ENCODE peak calls at places on chromosome 14, in six cellular contexts. One of them, this sample, is unnamed.

GRCh38 chr14:49893309-49894213 is 679 bp downstream of the ARF6 start:
- DNase-seq in HepG2: no peak
- DNase-seq in IMR-90: no peak
- DNase-seq in GM12878: no peak
- DNase-seq in K562: peak
- DNase-seq in A549: peak
- DNase-seq in this sample: peak

GRCh38 chr14:92527724-92528123 is 14.1 kb downstream of the RIN3 start:
- DNase-seq in K562: no peak
- DNase-seq in A549: no peak
- DNase-seq in GM12878: no peak
- DNase-seq in IMR-90: peak
- DNase-seq in HepG2: no peak
- DNase-seq in this sample: no peak

GRCh38 chr14:31930493-31931225 is 146.4 kb upstream of the ARHGAP5 start:
- DNase-seq in A549: peak
- DNase-seq in IMR-90: peak
- DNase-seq in HepG2: peak
- DNase-seq in GM12878: no peak
- DNase-seq in K562: no peak
- DNase-seq in this sample: no peak

GRCh38 chr14:64580451-64580850 is 30.7 kb downstream of the PPP1R36 start:
- DNase-seq in IMR-90: peak
- DNase-seq in A549: no peak
- DNase-seq in HepG2: no peak
- DNase-seq in K562: no peak
- DNase-seq in GM12878: no peak
- DNase-seq in this sample: no peak

GRCh38 chr14:79708991-79709390 is 502.3 kb downstream of the DIO2 start:
- DNase-seq in A549: no peak
- DNase-seq in GM12878: no peak
- DNase-seq in IMR-90: peak
- DNase-seq in HepG2: no peak
- DNase-seq in K562: no peak
- DNase-seq in this sample: no peak

GRCh38 chr14:97723834-97724770 is 926.9 kb downstream of the VRK1 start:
- DNase-seq in HepG2: no peak
- DNase-seq in GM12878: no peak
- DNase-seq in A549: no peak
- DNase-seq in K562: no peak
- DNase-seq in IMR-90: no peak
- DNase-seq in this sample: no peak

GRCh38 chr14:60381909-60382308 is 104.0 kb downstream of the C14orf39 start:
- DNase-seq in GM12878: no peak
- DNase-seq in HepG2: no peak
- DNase-seq in IMR-90: no peak
- DNase-seq in A549: no peak
- DNase-seq in K562: no peak
- DNase-seq in this sample: no peak

GRCh38 chr14:97995038-97995437 is 1197.9 kb downstream of the VRK1 start:
- DNase-seq in GM12878: no peak
- DNase-seq in A549: no peak
- DNase-seq in K562: no peak
- DNase-seq in IMR-90: no peak
- DNase-seq in HepG2: no peak
- DNase-seq in this sample: no peak

GRCh38 chr14:73188501-73188903 is 48.8 kb upstream of the PAPLN start:
- DNase-seq in GM12878: no peak
- DNase-seq in IMR-90: peak
- DNase-seq in HepG2: no peak
- DNase-seq in A549: no peak
- DNase-seq in K562: no peak
- DNase-seq in this sample: no peak

GRCh38 chr14:98270201-98270600 is 1001.8 kb downstream of the BCL11B start:
- DNase-seq in HepG2: no peak
- DNase-seq in IMR-90: no peak
- DNase-seq in GM12878: no peak
- DNase-seq in A549: no peak
- DNase-seq in K562: no peak
- DNase-seq in this sample: no peak

GRCh38 chr14:85241022-85241880 is 288.7 kb upstream of the FLRT2 start:
- DNase-seq in IMR-90: no peak
- DNase-seq in K562: no peak
- DNase-seq in GM12878: no peak
- DNase-seq in HepG2: no peak
- DNase-seq in A549: no peak
- DNase-seq in this sample: no peak

GRCh38 chr14:54356172-54356571 is 40.6 kb upstream of the CDKN3 start:
- DNase-seq in GM12878: no peak
- DNase-seq in K562: no peak
- DNase-seq in HepG2: peak
- DNase-seq in IMR-90: peak
- DNase-seq in A549: no peak
- DNase-seq in this sample: no peak

GRCh38 chr14:63852817-63853730 is at the start of gene SYNE2:
- DNase-seq in GM12878: no peak
- DNase-seq in HepG2: peak
- DNase-seq in K562: peak
- DNase-seq in A549: peak
- DNase-seq in IMR-90: peak
- DNase-seq in this sample: peak

GRCh38 chr14:73823339-73823885 is 28.2 kb upstream of the PTGR2 start:
- DNase-seq in IMR-90: no peak
- DNase-seq in GM12878: no peak
- DNase-seq in A549: no peak
- DNase-seq in K562: no peak
- DNase-seq in HepG2: no peak
- DNase-seq in this sample: no peak

GRCh38 chr14:23093993-23094665 is 807 bp downstream of the ACIN1 start:
- DNase-seq in A549: peak
- DNase-seq in K562: no peak
- DNase-seq in HepG2: no peak
- DNase-seq in GM12878: no peak
- DNase-seq in IMR-90: no peak
- DNase-seq in this sample: peak

GRCh38 chr14:23093526-23093925 is 1.4 kb downstream of the ACIN1 start:
- DNase-seq in A549: no peak
- DNase-seq in HepG2: no peak
- DNase-seq in GM12878: no peak
- DNase-seq in IMR-90: no peak
- DNase-seq in K562: no peak
- DNase-seq in this sample: no peak

GRCh38 chr14:23097786-23098185 is 2.5 kb downstream of the C14orf119 start:
- DNase-seq in HepG2: no peak
- DNase-seq in K562: peak
- DNase-seq in IMR-90: no peak
- DNase-seq in A549: no peak
- DNase-seq in GM12878: no peak
- DNase-seq in this sample: no peak

GRCh38 chr14:23094666-23095195 is at the start of gene ACIN1:
- DNase-seq in GM12878: peak
- DNase-seq in IMR-90: peak
- DNase-seq in A549: no peak
- DNase-seq in HepG2: peak
- DNase-seq in K562: peak
- DNase-seq in this sample: no peak

GRCh38 chr14:23095196-23096108 is at the start of gene C14orf119:
- DNase-seq in GM12878: peak
- DNase-seq in IMR-90: peak
- DNase-seq in K562: peak
- DNase-seq in A549: peak
- DNase-seq in HepG2: peak
- DNase-seq in this sample: peak
- TF ChIP-seq BHLHE40 in GM12878: peak
- TF ChIP-seq BHLHE40 in IMR-90: no peak
- TF ChIP-seq BHLHE40 in K562: peak
- TF ChIP-seq BHLHE40 in A549: no peak
- TF ChIP-seq BHLHE40 in HepG2: no peak
- TF ChIP-seq BHLHE40 in this sample: no peak

GRCh38 chr14:89941830-89942377 is 12.6 kb downstream of the EFCAB11 start:
- DNase-seq in K562: no peak
- DNase-seq in A549: no peak
- DNase-seq in IMR-90: no peak
- DNase-seq in HepG2: no peak
- DNase-seq in GM12878: no peak
- DNase-seq in this sample: no peak

GRCh38 chr14:89952581-89952980 is 1.9 kb downstream of the EFCAB11 start:
- DNase-seq in IMR-90: no peak
- DNase-seq in A549: no peak
- DNase-seq in K562: no peak
- DNase-seq in HepG2: no peak
- DNase-seq in GM12878: no peak
- DNase-seq in this sample: no peak

DNA sequence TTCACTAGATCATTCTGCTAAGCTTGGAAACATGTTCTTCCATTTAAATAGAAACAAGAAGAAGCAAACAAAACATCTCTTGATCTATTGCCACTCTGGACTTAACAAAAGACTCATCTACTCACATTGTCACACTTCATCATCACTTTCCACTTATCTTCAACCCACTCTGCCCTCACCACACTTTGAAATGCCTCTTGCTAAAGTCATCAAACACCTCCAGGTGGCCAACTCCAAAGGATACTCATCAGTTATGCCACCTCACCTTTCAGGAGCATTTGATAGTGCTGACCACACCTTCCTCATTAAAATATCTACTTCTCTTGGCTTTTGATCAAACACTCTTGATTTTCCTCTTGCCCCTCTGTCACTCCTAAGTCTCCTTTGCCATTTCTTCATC is 7.2 kb downstream of the EFCAB11 start:
- DNase-seq in IMR-90: no peak
- DNase-seq in GM12878: no peak
- DNase-seq in A549: no peak
- DNase-seq in HepG2: no peak
- DNase-seq in K562: no peak
- DNase-seq in this sample: no peak
- TF ChIP-seq BHLHE40 in IMR-90: no peak
- TF ChIP-seq BHLHE40 in GM12878: no peak
- TF ChIP-seq BHLHE40 in A549: no peak
- TF ChIP-seq BHLHE40 in HepG2: no peak
- TF ChIP-seq BHLHE40 in K562: no peak
- TF ChIP-seq BHLHE40 in this sample: no peak

GRCh38 chr14:93706360-93706955 is 81.8 kb downstream of the PRIMA1 start:
- DNase-seq in GM12878: no peak
- DNase-seq in IMR-90: no peak
- DNase-seq in HepG2: no peak
- DNase-seq in A549: no peak
- DNase-seq in K562: no peak
- DNase-seq in this sample: peak

GRCh38 chr14:93709249-93709648 is 79.0 kb downstream of the PRIMA1 start:
- DNase-seq in K562: no peak
- DNase-seq in IMR-90: no peak
- DNase-seq in A549: no peak
- DNase-seq in GM12878: no peak
- DNase-seq in HepG2: peak
- DNase-seq in this sample: no peak

GRCh38 chr14:93708311-93708734 is 80.0 kb downstream of the PRIMA1 start:
- DNase-seq in IMR-90: no peak
- DNase-seq in K562: no peak
- DNase-seq in GM12878: no peak
- DNase-seq in HepG2: no peak
- DNase-seq in A549: no peak
- DNase-seq in this sample: no peak

GRCh38 chr14:93707475-93707874 is 80.8 kb downstream of the PRIMA1 start:
- DNase-seq in HepG2: no peak
- DNase-seq in K562: no peak
- DNase-seq in A549: no peak
- DNase-seq in IMR-90: no peak
- DNase-seq in GM12878: no peak
- DNase-seq in this sample: no peak

DNA sequence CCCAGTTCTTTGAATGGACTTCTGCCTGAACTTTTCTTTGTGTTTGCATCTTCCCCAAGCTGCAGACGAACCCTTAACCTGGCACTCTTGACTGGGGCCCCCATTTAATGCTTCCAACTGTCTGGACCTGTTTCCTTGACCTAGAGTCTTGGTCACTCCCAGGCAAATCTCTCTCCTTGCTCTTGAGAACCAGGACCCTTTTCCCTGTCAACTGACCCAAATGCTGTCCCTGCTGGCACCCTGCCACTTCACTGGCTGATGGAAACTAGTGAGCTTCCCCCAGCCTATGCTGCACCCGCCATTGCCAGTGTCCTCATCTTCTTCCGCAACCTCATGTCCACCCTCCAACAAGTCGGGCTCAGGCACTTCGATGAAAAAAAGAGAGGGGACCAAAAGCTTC is 79.5 kb downstream of the PRIMA1 start:
- DNase-seq in GM12878: no peak
- DNase-seq in HepG2: no peak
- DNase-seq in A549: no peak
- DNase-seq in IMR-90: no peak
- DNase-seq in K562: no peak
- DNase-seq in this sample: no peak
- TF ChIP-seq BHLHE40 in GM12878: no peak
- TF ChIP-seq BHLHE40 in HepG2: no peak
- TF ChIP-seq BHLHE40 in A549: no peak
- TF ChIP-seq BHLHE40 in IMR-90: no peak
- TF ChIP-seq BHLHE40 in K562: no peak
- TF ChIP-seq BHLHE40 in this sample: no peak

GRCh38 chr14:104346608-104347007 is 208.2 kb downstream of the KIF26A start:
- DNase-seq in HepG2: no peak
- DNase-seq in IMR-90: no peak
- DNase-seq in K562: no peak
- DNase-seq in A549: no peak
- DNase-seq in GM12878: no peak
- DNase-seq in this sample: no peak

GRCh38 chr14:104349950-104350349 is 211.6 kb downstream of the KIF26A start:
- DNase-seq in HepG2: no peak
- DNase-seq in K562: no peak
- DNase-seq in IMR-90: no peak
- DNase-seq in GM12878: no peak
- DNase-seq in A549: no peak
- DNase-seq in this sample: no peak

GRCh38 chr14:104350463-104351185 is 212.2 kb downstream of the KIF26A start:
- DNase-seq in A549: no peak
- DNase-seq in HepG2: no peak
- DNase-seq in GM12878: no peak
- DNase-seq in K562: no peak
- DNase-seq in IMR-90: no peak
- DNase-seq in this sample: no peak

GRCh38 chr14:104346112-104346462 is 207.7 kb downstream of the KIF26A start:
- DNase-seq in K562: no peak
- DNase-seq in GM12878: no peak
- DNase-seq in A549: no peak
- DNase-seq in HepG2: no peak
- DNase-seq in IMR-90: no peak
- DNase-seq in this sample: no peak

GRCh38 chr14:104348741-104349140 is 210.4 kb downstream of the KIF26A start:
- DNase-seq in HepG2: no peak
- DNase-seq in A549: no peak
- DNase-seq in IMR-90: no peak
- DNase-seq in GM12878: no peak
- DNase-seq in K562: no peak
- DNase-seq in this sample: no peak
- TF ChIP-seq BHLHE40 in HepG2: no peak
- TF ChIP-seq BHLHE40 in A549: no peak
- TF ChIP-seq BHLHE40 in IMR-90: no peak
- TF ChIP-seq BHLHE40 in GM12878: no peak
- TF ChIP-seq BHLHE40 in K562: no peak
- TF ChIP-seq BHLHE40 in this sample: no peak